ENCODE peak calls at places on chromosomes 13 and 19, in nine cellular contexts. L, I, Y, D, O, Q, F, N and T are unnamed samples.
A peak's percentile ranks its signal among the peaks of the same experiment; 100 is the strongest.

GRCh38 chr13:31191748-31192147 is 8.0 kb upstream of the B3GLCT start:
- DNase-seq in L (no peak), I (no peak), Y (no peak), D (no peak), O (no peak), Q (no peak), F (no peak), N (no peak), T (no peak)

GRCh38 chr13:106533101-106533939 is 2.1 kb downstream of the EFNB2 start:
- DNase-seq in L (peak; percentile 76), I (no peak), Y (peak; percentile 82), D (no peak), O (no peak), Q (no peak), F (peak; percentile 92), N (peak; percentile 93), T (peak; percentile 79)

GRCh38 chr13:40910324-40911050 is 108.6 kb downstream of the ELF1 start:
- DNase-seq in L (peak; percentile 62), I (no peak), Y (no peak), D (no peak), O (no peak), Q (no peak), F (no peak), N (no peak), T (no peak)

GRCh38 chr19:47973529-47973928 is 18.4 kb downstream of the BSPH1 start:
- DNase-seq in L (no peak), I (no peak), Y (no peak), D (no peak), O (no peak), Q (no peak), F (no peak), N (no peak), T (no peak)

GRCh38 chr19:45501730-45502014 is 3.4 kb downstream of the PPM1N start:
- DNase-seq in L (no peak), I (no peak), Y (no peak), D (no peak), O (no peak), Q (no peak), F (no peak), N (peak; percentile 74), T (peak; percentile 55)

GRCh38 chr13:53873558-53873957 is 844.9 kb downstream of the OLFM4 start:
- DNase-seq in L (no peak), I (no peak), Y (no peak), D (no peak), O (no peak), Q (no peak), F (no peak), N (peak; percentile 73), T (peak; percentile 79)

GRCh38 chr13:76795701-76796695 is 90.2 kb downstream of the KCTD12 start:
- DNase-seq in L (no peak), I (no peak), Y (no peak), D (no peak), O (no peak), Q (no peak), F (no peak), N (no peak), T (no peak)

GRCh38 chr19:43560687-43561086 is 14.6 kb downstream of the XRCC1 start:
- DNase-seq in L (no peak), I (no peak), Y (no peak), D (no peak), O (no peak), Q (no peak), F (no peak), N (peak; percentile 53), T (peak; percentile 40)

GRCh38 chr19:35944553-35944952 is 8.4 kb downstream of the LRFN3 start:
- DNase-seq in L (no peak), I (no peak), Y (no peak), D (no peak), O (no peak), Q (no peak), F (no peak), N (no peak), T (no peak)

GRCh38 chr19:8363803-8364771 is at the start of gene ANGPTL4:
- DNase-seq in L (peak; percentile 64), I (no peak), Y (peak; percentile 85), D (no peak), O (peak; percentile 79), Q (peak; percentile 68), F (peak; percentile 75), N (peak; percentile 87), T (peak; percentile 81)

GRCh38 chr19:28454083-28454482 is 758.9 kb downstream of the UQCRFS1 start:
- DNase-seq in L (peak; percentile 38), I (no peak), Y (no peak), D (no peak), O (no peak), Q (no peak), F (no peak), N (no peak), T (no peak)

GRCh38 chr13:50236898-50237318 is 221.7 kb downstream of the KCNRG start:
- DNase-seq in L (no peak), I (no peak), Y (no peak), D (no peak), O (peak; percentile 67), Q (no peak), F (no peak), N (no peak), T (no peak)

GRCh38 chr19:35991731-35992450 is 3.1 kb upstream of the SDHAF1 start:
- DNase-seq in L (peak; percentile 24), I (no peak), Y (no peak), D (no peak), O (no peak), Q (no peak), F (no peak), N (no peak), T (no peak)

GRCh38 chr13:113915012-113915763 is 51.3 kb upstream of the GAS6 start:
- DNase-seq in L (no peak), I (no peak), Y (no peak), D (no peak), O (peak; percentile 44), Q (no peak), F (no peak), N (peak; percentile 34), T (peak; percentile 15)

GRCh38 chr19:35845215-35846037 is 6.9 kb downstream of the NPHS1 start:
- DNase-seq in L (no peak), I (no peak), Y (peak; percentile 50), D (no peak), O (no peak), Q (peak; percentile 75), F (peak; percentile 54), N (peak; percentile 77), T (peak; percentile 70)

GRCh38 chr19:32674959-32675719 is at the start of gene ANKRD27:
- DNase-seq in L (peak; percentile 98), I (peak; percentile 99), Y (peak; percentile 98), D (peak; percentile 91), O (peak; percentile 99), Q (peak; percentile 98), F (peak; percentile 99), N (peak; percentile 99), T (peak; percentile 97)

GRCh38 chr13:40547545-40548322 is 118.7 kb downstream of the FOXO1 start:
- DNase-seq in L (no peak), I (no peak), Y (no peak), D (no peak), O (no peak), Q (no peak), F (no peak), N (no peak), T (no peak)

GRCh38 chr13:104289400-104289799 is 1223.2 kb upstream of the SLC10A2 start:
- DNase-seq in L (no peak), I (no peak), Y (no peak), D (no peak), O (no peak), Q (no peak), F (no peak), N (no peak), T (no peak)

GRCh38 chr19:5707576-5708575 is 12.1 kb downstream of the LONP1 start:
- DNase-seq in L (no peak), I (no peak), Y (no peak), D (no peak), O (no peak), Q (no peak), F (no peak), N (no peak), T (no peak)

GRCh38 chr13:35699805-35700204 is 223.3 kb upstream of the MAB21L1 start:
- DNase-seq in L (no peak), I (no peak), Y (no peak), D (no peak), O (no peak), Q (peak; percentile 76), F (peak; percentile 25), N (no peak), T (no peak)

GRCh38 chr19:18366027-18366435 is 19.9 kb upstream of the GDF15 start:
- DNase-seq in L (peak; percentile 30), I (no peak), Y (no peak), D (no peak), O (no peak), Q (no peak), F (no peak), N (no peak), T (no peak)

GRCh38 chr13:107031691-107032090 is 463.8 kb upstream of the ARGLU1 start:
- DNase-seq in L (no peak), I (no peak), Y (no peak), D (no peak), O (no peak), Q (no peak), F (no peak), N (no peak), T (no peak)

GRCh38 chr19:27748551-27749152 is 1464.3 kb downstream of the UQCRFS1 start:
- DNase-seq in L (no peak), I (no peak), Y (no peak), D (no peak), O (no peak), Q (no peak), F (no peak), N (peak; percentile 2), T (no peak)

GRCh38 chr19:42487025-42487797 is 41.1 kb downstream of the CEACAM1 start:
- DNase-seq in L (no peak), I (no peak), Y (no peak), D (no peak), O (no peak), Q (no peak), F (no peak), N (peak; percentile 55), T (no peak)

GRCh38 chr19:2983351-2984195 is 6.2 kb downstream of the TLE6 start:
- DNase-seq in L (peak; percentile 76), I (peak; percentile 58), Y (no peak), D (no peak), O (no peak), Q (peak; percentile 91), F (no peak), N (no peak), T (peak; percentile 92)

GRCh38 chr13:76019421-76020044 is 383.4 kb downstream of the LMO7 start:
- DNase-seq in L (no peak), I (peak; percentile 4), Y (no peak), D (no peak), O (no peak), Q (peak; percentile 63), F (peak; percentile 18), N (peak; percentile 91), T (peak; percentile 83)

GRCh38 chr19:49150106-49150943 is 4.9 kb downstream of the HRC start:
- DNase-seq in L (peak; percentile 68), I (peak; percentile 90), Y (peak; percentile 93), D (no peak), O (peak; percentile 69), Q (peak; percentile 96), F (peak; percentile 92), N (peak; percentile 93), T (peak; percentile 89)

GRCh38 chr13:31209172-31209818 is 9.5 kb downstream of the B3GLCT start:
- DNase-seq in L (no peak), I (no peak), Y (peak; percentile 28), D (no peak), O (no peak), Q (peak; percentile 74), F (no peak), N (peak; percentile 73), T (peak; percentile 39)

GRCh38 chr13:91184244-91184926 is 163.1 kb upstream of the MIR17HG start:
- DNase-seq in L (no peak), I (no peak), Y (no peak), D (no peak), O (no peak), Q (no peak), F (no peak), N (no peak), T (no peak)

GRCh38 chr13:77548095-77548494 is 12.6 kb downstream of the SCEL start:
- DNase-seq in L (no peak), I (no peak), Y (no peak), D (no peak), O (no peak), Q (no peak), F (no peak), N (no peak), T (no peak)

GRCh38 chr19:5623397-5624153 is 692 bp downstream of the SAFB start:
- DNase-seq in L (no peak), I (peak; percentile 13), Y (no peak), D (no peak), O (peak; percentile 76), Q (peak; percentile 38), F (peak; percentile 23), N (peak; percentile 47), T (no peak)